ENCODE peak calls at places on chromosomes 12 and 14, in five cellular contexts. A, X, R, T and Q are unnamed samples.

GRCh38 chr14:96824283-96824682 is 27.1 kb downstream of the VRK1 start:
- DNase-seq in A (no peak), X (no peak), R (no peak), T (peak; percentile 26), Q (no peak)

GRCh38 chr12:92185052-92185451 is 39.4 kb upstream of the BTG1 start:
- DNase-seq in A (no peak), X (no peak), R (no peak), T (no peak), Q (peak; percentile 53)

GRCh38 chr14:74618078-74618952 is 6.3 kb upstream of the LTBP2 start:
- DNase-seq in A (peak; percentile 87), X (no peak), R (peak; percentile 72), T (peak; percentile 94), Q (peak; percentile 92)

GRCh38 chr14:81303258-81303935 is 82.6 kb upstream of the GTF2A1 start:
- DNase-seq in A (peak; percentile 79), X (no peak), R (no peak), T (no peak), Q (no peak)

GRCh38 chr14:44149597-44149996 is 357.5 kb downstream of the FSCB start:
- DNase-seq in A (no peak), X (peak; percentile 84), R (no peak), T (no peak), Q (no peak)

GRCh38 chr14:69105326-69105725 is 47.6 kb downstream of the DCAF5 start:
- DNase-seq in A (no peak), X (no peak), R (no peak), T (no peak), Q (no peak)

GRCh38 chr12:130803707-130804106 is 35.3 kb downstream of the STX2 start:
- DNase-seq in A (no peak), X (no peak), R (no peak), T (no peak), Q (no peak)

GRCh38 chr12:96044017-96044985 is 8.9 kb upstream of the LTA4H start:
- DNase-seq in A (peak; percentile 85), X (no peak), R (peak; percentile 64), T (no peak), Q (no peak)

GRCh38 chr12:69688496-69689427 is 10.3 kb downstream of the BEST3 start:
- DNase-seq in A (peak; percentile 78), X (peak; percentile 31), R (no peak), T (peak; percentile 66), Q (no peak)

GRCh38 chr12:69527506-69528272 is 57.5 kb downstream of the FRS2 start:
- DNase-seq in A (no peak), X (no peak), R (no peak), T (peak; percentile 19), Q (no peak)

GRCh38 chr12:49658276-49658675 is 34.9 kb downstream of the PRPF40B start:
- DNase-seq in A (peak; percentile 36), X (no peak), R (no peak), T (no peak), Q (no peak)

GRCh38 chr14:59303216-59303615 is 114.7 kb downstream of the DAAM1 start:
- DNase-seq in A (no peak), X (no peak), R (no peak), T (peak; percentile 48), Q (no peak)

GRCh38 chr14:33393155-33393894 is 454.6 kb downstream of the NPAS3 start:
- DNase-seq in A (no peak), X (no peak), R (no peak), T (no peak), Q (no peak)

GRCh38 chr12:2053675-2054070 is 886 bp downstream of the CACNA1C start:
- DNase-seq in A (no peak), X (no peak), R (no peak), T (no peak), Q (no peak)

GRCh38 chr14:100376751-100377171 is 53.6 kb downstream of the SLC25A47 start:
- DNase-seq in A (no peak), X (no peak), R (no peak), T (no peak), Q (no peak)

GRCh38 chr12:32471601-32472001 is 72.2 kb downstream of the FGD4 start:
- DNase-seq in A (no peak), X (no peak), R (no peak), T (no peak), Q (no peak)

GRCh38 chr12:62123721-62124203 is 136.4 kb upstream of the USP15 start:
- DNase-seq in A (no peak), X (no peak), R (no peak), T (no peak), Q (peak; percentile 2)

GRCh38 chr12:58007875-58008274 is 66.5 kb downstream of the ATP23 start:
- DNase-seq in A (no peak), X (no peak), R (no peak), T (no peak), Q (no peak)

GRCh38 chr12:108907861-108908302 is 28.0 kb downstream of the DAO start:
- DNase-seq in A (no peak), X (no peak), R (no peak), T (peak; percentile 7), Q (no peak)

GRCh38 chr12:52515927-52516831 is 4.0 kb downstream of the KRT5 start:
- DNase-seq in A (no peak), X (no peak), R (no peak), T (peak; percentile 94), Q (no peak)

GRCh38 chr12:50986961-50987737 is 34.8 kb downstream of the HIGD1C start:
- DNase-seq in A (no peak), X (no peak), R (peak; percentile 26), T (no peak), Q (no peak)

DNA sequence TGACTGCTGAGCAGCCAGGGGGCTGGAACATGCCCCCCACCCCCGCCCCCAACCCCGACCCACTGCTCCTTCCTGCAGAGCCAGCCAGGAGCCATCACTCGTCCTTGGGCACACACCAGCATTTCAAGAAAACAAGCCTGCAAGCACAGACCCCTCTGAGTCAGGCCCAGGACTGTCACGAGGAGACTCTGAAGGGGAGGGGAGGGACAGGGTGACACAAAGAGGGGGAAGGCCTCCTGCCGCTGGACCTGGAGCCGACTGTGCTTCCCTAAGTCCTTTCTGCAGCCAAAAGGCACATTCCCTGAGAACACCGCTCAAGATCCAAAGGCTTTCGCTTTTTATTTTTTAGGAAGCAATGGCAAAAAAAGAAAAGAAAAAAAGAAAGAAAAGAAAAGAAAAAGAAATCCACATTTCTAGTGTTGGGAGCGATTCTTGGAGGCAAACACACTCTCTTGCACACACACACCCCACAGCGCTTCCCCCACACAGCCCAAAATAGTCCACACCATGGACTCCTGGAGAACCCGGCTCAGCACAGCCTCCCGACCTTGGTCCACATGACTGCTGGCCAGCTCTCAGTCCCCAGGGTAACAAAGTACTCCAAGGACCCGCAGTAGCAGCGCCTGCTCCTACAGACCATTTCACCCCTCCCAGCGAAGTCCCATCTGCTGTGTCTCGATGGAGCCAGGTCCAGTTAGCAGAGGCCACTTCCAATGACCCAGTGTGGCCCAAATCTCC is 101.7 kb downstream of the DPF3 start:
- DNase-seq in A (no peak), X (no peak), R (no peak), T (no peak), Q (no peak)
- H3K27ac ChIP-seq in A (no peak overlapping the region), X (no peak overlapping the region), R (no peak overlapping the region), T (no peak overlapping the region), Q (no peak overlapping the region)

GRCh38 chr12:120702629-120703028 is 7.6 kb upstream of the UNC119B start:
- DNase-seq in A (no peak), X (no peak), R (no peak), T (no peak), Q (no peak)
- H3K36me3 ChIP-seq in A (peaks cover 31% of the 10 kb centered on the region), X (peaks cover 31% of the 10 kb centered on the region), R (no peaks in the 10 kb centered on the region), T (peaks cover 31% of the 10 kb centered on the region), Q (peaks cover 26% of the 10 kb centered on the region)

DNA sequence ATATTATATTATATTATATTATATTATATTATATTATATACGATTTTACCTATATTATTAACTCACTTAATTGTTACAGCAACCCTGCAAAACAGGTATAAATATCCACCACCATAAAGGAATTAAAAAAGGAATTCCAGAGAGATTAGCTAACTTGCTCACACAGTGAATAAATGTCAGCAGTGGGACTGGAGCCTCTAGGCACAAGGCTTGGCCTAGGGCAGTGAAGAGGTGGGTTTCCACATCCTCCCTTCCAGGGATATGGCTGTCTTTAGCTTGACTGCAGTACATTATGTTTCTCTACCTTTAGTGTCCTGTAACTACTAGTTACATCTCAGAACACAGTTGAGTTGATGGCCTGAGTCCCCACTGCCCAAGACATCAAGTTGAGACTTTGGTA is 166.9 kb downstream of the SLC15A5 start:
- DNase-seq in A (no peak), X (no peak), R (no peak), T (no peak), Q (no peak)
- H3K27ac ChIP-seq in A (no peak overlapping the region), X (no peak overlapping the region), R (no peak overlapping the region), T (no peak overlapping the region), Q (no peak overlapping the region)

DNA sequence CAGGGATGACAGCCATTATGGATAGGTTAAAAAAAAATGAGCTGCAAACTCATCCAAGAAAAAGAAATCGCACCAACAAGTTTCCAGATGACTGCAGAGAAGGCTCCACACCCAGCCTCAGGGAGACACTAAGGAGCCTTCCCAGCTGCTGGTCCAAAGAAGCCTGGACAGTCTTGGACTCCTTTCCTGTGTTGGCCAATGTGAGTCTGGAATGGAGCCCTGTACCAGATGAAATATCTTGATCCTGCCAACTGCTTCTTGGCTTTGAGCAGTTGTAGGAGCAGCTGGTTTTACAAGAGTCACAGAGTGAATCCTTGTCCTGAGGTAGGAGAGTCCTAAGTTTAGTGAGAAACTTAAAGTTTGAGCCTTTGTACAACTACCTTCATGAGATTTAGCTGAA is 44.4 kb downstream of the SLC38A1 start:
- DNase-seq in A (no peak), X (no peak), R (no peak), T (no peak), Q (no peak)
- H3K36me3 ChIP-seq in A (no peaks in the 10 kb centered on the region), X (peaks cover 8% of the 10 kb centered on the region), R (no peaks in the 10 kb centered on the region), T (peaks cover 18% of the 10 kb centered on the region), Q (peaks cover 21% of the 10 kb centered on the region)

GRCh38 chr14:102504951-102505600 is 4.5 kb downstream of the ANKRD9 start:
- DNase-seq in A (no peak), X (no peak), R (no peak), T (no peak), Q (no peak)

GRCh38 chr14:102507026-102507860 is 2.3 kb downstream of the ANKRD9 start:
- DNase-seq in A (no peak), X (no peak), R (no peak), T (no peak), Q (no peak)

GRCh38 chr14:102505775-102506598 is 3.6 kb downstream of the ANKRD9 start:
- DNase-seq in A (no peak), X (no peak), R (no peak), T (no peak), Q (no peak)

GRCh38 chr14:102507891-102508312 is 1.7 kb downstream of the ANKRD9 start:
- DNase-seq in A (no peak), X (no peak), R (no peak), T (no peak), Q (no peak)

DNA sequence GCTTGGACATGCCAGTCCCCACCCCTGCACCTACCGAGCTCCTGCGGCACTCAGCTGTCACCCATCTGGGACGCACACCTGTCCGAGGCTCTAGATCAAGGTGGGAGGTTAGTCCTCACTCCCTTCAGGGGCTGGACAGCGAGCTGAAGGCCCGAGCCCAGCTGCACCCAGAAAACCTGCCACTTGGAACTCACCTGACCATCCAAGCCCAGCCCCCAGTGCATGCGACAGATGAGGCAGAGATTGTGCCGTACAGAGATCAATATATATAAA is 3.0 kb downstream of the ANKRD9 start:
- DNase-seq in A (no peak), X (no peak), R (no peak), T (no peak), Q (no peak)
- H3K27ac ChIP-seq in A (no peak overlapping the region), X (no peak overlapping the region), R (no peak overlapping the region), T (no peak overlapping the region), Q (no peak overlapping the region)